ENCODE peak calls at places on chromosomes 3 and 15, in nine cellular contexts. E is DMS 273 treated with DMSO at 0.1 percent for 48 hours, C is fibroblast of pulmonary artery, X is NCI-H1105 treated with DMSO at 0.1 percent for 48 hours, W is GM23338, F is testis, Q is Daoy, O is keratinocyte, Z is HuH-7.5. V is an unnamed sample.

GRCh38 chr3:133097214-133097613 is 59.0 kb downstream of the TMEM108 start:
- DNase-seq in E (no peak), C (peak), X (peak), W (no peak), F (no peak), Q (peak), O (no peak), Z (no peak), V (no peak)

GRCh38 chr3:28322464-28322863 is 26.1 kb upstream of the ZCWPW2 start:
- DNase-seq in E (no peak), C (peak), X (no peak), W (no peak), F (no peak), Q (no peak), O (no peak), Z (no peak), V (no peak)

GRCh38 chr3:65018801-65019200 is 331.0 kb upstream of the ADAMTS9 start:
- DNase-seq in E (no peak), C (no peak), X (no peak), W (no peak), F (no peak), Q (no peak), O (no peak), Z (peak), V (no peak)

GRCh38 chr3:5568451-5568850 is 380.9 kb downstream of the EDEM1 start:
- DNase-seq in E (no peak), C (no peak), X (no peak), W (peak), F (no peak), Q (no peak), O (no peak), Z (no peak), V (no peak)

GRCh38 chr15:65638681-65639089 is 16.9 kb downstream of the SLC24A1 start:
- DNase-seq in E (peak), C (peak), X (peak), W (peak), F (peak), Q (peak), O (peak), Z (peak), V (peak)

GRCh38 chr3:172515130-172515918 is 7.9 kb downstream of the TNFSF10 start:
- DNase-seq in E (no peak), C (peak), X (no peak), W (no peak), F (no peak), Q (no peak), O (no peak), Z (no peak), V (no peak)

GRCh38 chr15:88604972-88605506 is 16.1 kb upstream of the AEN start:
- DNase-seq in E (no peak), C (no peak), X (peak), W (peak), F (no peak), Q (no peak), O (no peak), Z (no peak), V (no peak)

GRCh38 chr3:138800248-138800647 is 34.5 kb downstream of the PIK3CB start:
- DNase-seq in E (no peak), C (no peak), X (no peak), W (no peak), F (no peak), Q (no peak), O (no peak), Z (no peak), V (no peak)

V was measured in naive thymus-derived CD8-positive, alpha-beta T cell.